ENCODE peak calls at places on chromosomes 11 and 22, in four cellular contexts. C is NCI-H1105 treated with DMSO at 0.1 percent for 48 hours; H is GM12865; Q is activated CD4-positive, alpha-beta memory T cell treated with anti-CD3 and anti-CD28 coated beads for 36 hours. D is an unnamed sample.

GRCh38 chr11:92834296-92835020 is 135.0 kb upstream of the MTNR1B start:
- DNase-seq in C (no peak), H (no peak), Q (no peak), D (no peak)

GRCh38 chr11:9397746-9398680 is 13.6 kb downstream of the IPO7 start:
- DNase-seq in Q (no peak), C (no peak), H (peak), D (no peak)

GRCh38 chr11:86486261-86487030 is 111.8 kb downstream of the CCDC81 start:
- DNase-seq in C (no peak), H (no peak), Q (no peak), D (no peak)

GRCh38 chr22:49569286-49570031 is 258.2 kb downstream of the BRD1 start:
- DNase-seq in C (no peak), Q (no peak), H (no peak), D (no peak)

GRCh38 chr11:133897331-133897650 is 52.0 kb upstream of the SPATA19 start:
- DNase-seq in H (no peak), C (no peak), Q (no peak), D (no peak)

GRCh38 chr22:45504703-45505341 is 2.1 kb downstream of the FBLN1 start:
- DNase-seq in C (no peak), Q (no peak), H (no peak), D (no peak)

GRCh38 chr11:62545437-62546243 is 966 bp downstream of the AHNAK start:
- DNase-seq in H (peak), C (peak), Q (peak), D (no peak)

GRCh38 chr11:11980841-11981308 is 27.6 kb downstream of the DKK3 start:
- DNase-seq in Q (no peak), C (no peak), H (no peak), D (no peak)

GRCh38 chr11:28860898-28861297 is 752.7 kb downstream of the METTL15 start:
- DNase-seq in H (no peak), Q (no peak), C (no peak), D (no peak)

GRCh38 chr11:117199061-117199915 is at the start of gene TAGLN:
- DNase-seq in C (no peak), H (no peak), Q (no peak), D (no peak)

GRCh38 chr11:44568706-44569473 is 3.4 kb downstream of the CD82 start:
- DNase-seq in Q (peak), H (peak), C (no peak), D (no peak)

GRCh38 chr11:134013518-134013917 is 55.4 kb upstream of the JAM3 start:
- DNase-seq in H (no peak), Q (no peak), C (no peak), D (no peak)

GRCh38 chr22:29128891-29129643 is 56.2 kb downstream of the KREMEN1 start:
- DNase-seq in H (no peak), Q (no peak), C (no peak), D (no peak)

GRCh38 chr11:80724366-80724765 is 1283.5 kb upstream of the TENM4 start:
- DNase-seq in C (no peak), H (no peak), Q (no peak), D (no peak)

GRCh38 chr11:122784325-122785155 is 53.8 kb upstream of the CRTAM start:
- DNase-seq in Q (no peak), H (no peak), C (no peak), D (no peak)

GRCh38 chr11:126834149-126834548 is 166.4 kb downstream of the KIRREL3 start:
- DNase-seq in C (no peak), H (no peak), Q (no peak), D (no peak)

GRCh38 chr11:125062931-125063428 is at the start of gene SLC37A2:
- DNase-seq in H (peak), C (peak), Q (peak), D (no peak)

GRCh38 chr11:3796346-3796745 is 1.0 kb downstream of the NUP98 start:
- DNase-seq in C (no peak), Q (no peak), H (no peak), D (no peak)

GRCh38 chr22:50305658-50306566 is 1.5 kb downstream of the PLXNB2 start:
- DNase-seq in C (peak), H (peak), Q (peak), D (peak)

GRCh38 chr22:22450343-22450839 is 58.2 kb downstream of the ZNF280B start:
- DNase-seq in H (peak), C (peak), Q (no peak), D (no peak)

GRCh38 chr22:45227645-45228400 is 12.9 kb downstream of the KIAA0930 start:
- DNase-seq in Q (no peak), C (no peak), H (no peak), D (no peak)